ENCODE peak calls at places on chromosomes 2 and 18, in ten cellular contexts. Z is A172; A is H54; F is DMS153; K is NCI-H2029; Q is dermis microvascular lymphatic vessel endothelial cell; B is heart right ventricle; X is naive thymus-derived CD4-positive, alpha-beta T cell; S is lower leg skin; G is IMR-90. O is an unnamed sample.

GRCh38 chr18:49006641-49007136 is 55.9 kb upstream of the SMAD7 start:
- DNase-seq in F (peak), B (no peak), K (no peak), X (no peak), Z (no peak), Q (no peak), A (no peak), G (no peak), S (no peak), O (peak)

GRCh38 chr2:190657474-190658252 is 8.8 kb downstream of the NAB1 start:
- DNase-seq in K (no peak), A (no peak), Q (no peak), X (no peak), F (no peak), G (no peak), Z (no peak), B (no peak), S (no peak), O (no peak)

GRCh38 chr2:139162456-139162855 is 382.3 kb upstream of the NXPH2 start:
- DNase-seq in Q (no peak), B (no peak), K (no peak), S (no peak), G (no peak), F (no peak), X (no peak), A (no peak), Z (no peak), O (no peak)

GRCh38 chr2:160139350-160139749 is 60.7 kb downstream of the ITGB6 start:
- DNase-seq in X (no peak), Q (no peak), K (no peak), B (no peak), A (no peak), S (no peak), F (no peak), G (no peak), Z (no peak), O (no peak)

GRCh38 chr2:57049273-57049672 is 865.5 kb downstream of the CCDC85A start:
- DNase-seq in F (no peak), Z (no peak), X (no peak), S (no peak), G (no peak), B (no peak), A (no peak), Q (no peak), K (no peak), O (no peak)

GRCh38 chr2:152054593-152054992 is 44.3 kb downstream of the CACNB4 start:
- DNase-seq in G (peak), F (no peak), A (no peak), B (no peak), X (no peak), Z (peak), S (no peak), K (no peak), Q (no peak), O (peak)

GRCh38 chr2:208112969-208113368 is 11.4 kb downstream of the CRYGD start:
- DNase-seq in A (no peak), Z (no peak), F (peak), S (no peak), K (peak), G (no peak), X (no peak), Q (no peak), B (no peak), O (no peak)

GRCh38 chr18:66826211-66826610 is 222.3 kb upstream of the CDH19 start:
- DNase-seq in Q (peak), X (no peak), F (no peak), S (no peak), A (no peak), G (no peak), K (no peak), Z (no peak), B (no peak), O (no peak)

GRCh38 chr2:37645363-37645762 is 26.1 kb downstream of the CDC42EP3 start:
- DNase-seq in B (no peak), Q (peak), Z (peak), K (no peak), F (no peak), G (peak), A (no peak), S (no peak), X (no peak), O (peak)

GRCh38 chr2:157182834-157183396 is 74.6 kb upstream of the GALNT5 start:
- DNase-seq in F (peak), K (peak), Z (peak), Q (peak), S (no peak), G (peak), A (peak), B (no peak), X (no peak), O (peak)

GRCh38 chr2:73418343-73418742 is 32.7 kb downstream of the ALMS1 start:
- DNase-seq in K (no peak), G (peak), X (no peak), F (no peak), B (peak), Q (no peak), A (no peak), S (peak), Z (no peak), O (no peak)

GRCh38 chr2:5694016-5694690 is 2.0 kb downstream of the SOX11 start:
- DNase-seq in B (no peak), F (no peak), Q (no peak), G (peak), S (no peak), Z (peak), A (no peak), X (no peak), K (no peak), O (no peak)

GRCh38 chr2:55761526-55761925 is 67.9 kb upstream of the PNPT1 start:
- DNase-seq in K (no peak), X (no peak), A (no peak), G (peak), F (no peak), Q (peak), B (no peak), Z (no peak), S (no peak), O (no peak)

GRCh38 chr2:187136646-187137045 is 287.7 kb upstream of the ZSWIM2 start:
- DNase-seq in A (no peak), K (no peak), Q (peak), S (no peak), Z (no peak), G (no peak), X (no peak), B (peak), F (no peak), O (no peak)

GRCh38 chr2:8549273-8549922 is 132.5 kb upstream of the ID2 start:
- DNase-seq in K (peak), Q (no peak), S (no peak), A (no peak), G (no peak), X (no peak), Z (no peak), F (no peak), B (no peak), O (no peak)

O was measured in RWPE1.